ENCODE peak calls at places on chromosomes 7 and 10, in five cellular contexts. One of them, this sample, is unnamed.

GRCh38 chr10:58700576-58700975 is 187.9 kb downstream of the BICC1 start:
- DNase-seq in mucosa of gallbladder: no peak
- DNase-seq in ACHN: no peak
- DNase-seq in esophagus squamous epithelium: no peak
- DNase-seq in adrenal gland: no peak
- DNase-seq in this sample: no peak

GRCh38 chr7:157944051-157944450 is 607.2 kb downstream of the DNAJB6 start:
- DNase-seq in mucosa of gallbladder: no peak
- DNase-seq in ACHN: no peak
- DNase-seq in esophagus squamous epithelium: no peak
- DNase-seq in adrenal gland: no peak
- DNase-seq in this sample: peak; percentile 39

GRCh38 chr10:121371836-121372235 is 226.4 kb downstream of the FGFR2 start:
- DNase-seq in mucosa of gallbladder: no peak
- DNase-seq in ACHN: no peak
- DNase-seq in esophagus squamous epithelium: no peak
- DNase-seq in adrenal gland: no peak
- DNase-seq in this sample: no peak

GRCh38 chr7:42914009-42914725 is 2.3 kb upstream of the C7orf25 start:
- DNase-seq in mucosa of gallbladder: no peak
- DNase-seq in ACHN: no peak
- DNase-seq in esophagus squamous epithelium: no peak
- DNase-seq in adrenal gland: no peak
- DNase-seq in this sample: no peak

GRCh38 chr7:3149961-3150516 is 106.4 kb upstream of the CARD11 start:
- DNase-seq in mucosa of gallbladder: no peak
- DNase-seq in ACHN: no peak
- DNase-seq in esophagus squamous epithelium: no peak
- DNase-seq in adrenal gland: no peak
- DNase-seq in this sample: no peak

GRCh38 chr7:6658618-6659345 is 21.7 kb downstream of the ZNF316 start:
- DNase-seq in mucosa of gallbladder: no peak
- DNase-seq in ACHN: no peak
- DNase-seq in esophagus squamous epithelium: no peak
- DNase-seq in adrenal gland: no peak
- DNase-seq in this sample: no peak

GRCh38 chr7:133822816-133823552 is 304.2 kb upstream of the LRGUK start:
- DNase-seq in mucosa of gallbladder: no peak
- DNase-seq in ACHN: no peak
- DNase-seq in esophagus squamous epithelium: no peak
- DNase-seq in adrenal gland: no peak
- DNase-seq in this sample: no peak

GRCh38 chr7:148732862-148733261 is 34.2 kb downstream of the CUL1 start:
- DNase-seq in mucosa of gallbladder: no peak
- DNase-seq in ACHN: no peak
- DNase-seq in esophagus squamous epithelium: no peak
- DNase-seq in adrenal gland: no peak
- DNase-seq in this sample: no peak

GRCh38 chr7:2529161-2530075 is 9.8 kb downstream of the LFNG start:
- DNase-seq in mucosa of gallbladder: peak; percentile 52
- DNase-seq in ACHN: peak; percentile 78
- DNase-seq in esophagus squamous epithelium: peak; percentile 67
- DNase-seq in adrenal gland: peak; percentile 81
- DNase-seq in this sample: no peak

GRCh38 chr10:49164587-49165188 is 23.5 kb downstream of the TMEM273 start:
- DNase-seq in mucosa of gallbladder: no peak
- DNase-seq in ACHN: peak; percentile 59
- DNase-seq in esophagus squamous epithelium: no peak
- DNase-seq in adrenal gland: peak; percentile 65
- DNase-seq in this sample: peak; percentile 65

GRCh38 chr7:51288896-51289607 is 27.6 kb downstream of the COBL start:
- DNase-seq in mucosa of gallbladder: no peak
- DNase-seq in ACHN: no peak
- DNase-seq in esophagus squamous epithelium: no peak
- DNase-seq in adrenal gland: no peak
- DNase-seq in this sample: no peak

GRCh38 chr10:20618148-20618547 is 279.0 kb downstream of the NEBL start:
- DNase-seq in mucosa of gallbladder: no peak
- DNase-seq in ACHN: no peak
- DNase-seq in esophagus squamous epithelium: no peak
- DNase-seq in adrenal gland: no peak
- DNase-seq in this sample: no peak

GRCh38 chr7:155991470-155991869 is 179.2 kb upstream of the SHH start:
- DNase-seq in mucosa of gallbladder: no peak
- DNase-seq in ACHN: no peak
- DNase-seq in esophagus squamous epithelium: no peak
- DNase-seq in adrenal gland: no peak
- DNase-seq in this sample: peak; percentile 37

GRCh38 chr10:123635745-123636144 is 30.4 kb upstream of the GPR26 start:
- DNase-seq in mucosa of gallbladder: no peak
- DNase-seq in ACHN: no peak
- DNase-seq in esophagus squamous epithelium: no peak
- DNase-seq in adrenal gland: no peak
- DNase-seq in this sample: peak; percentile 63

GRCh38 chr10:100600218-100600617 is 64.5 kb downstream of the HIF1AN start:
- DNase-seq in mucosa of gallbladder: no peak
- DNase-seq in ACHN: peak; percentile 14
- DNase-seq in esophagus squamous epithelium: no peak
- DNase-seq in adrenal gland: no peak
- DNase-seq in this sample: no peak

GRCh38 chr7:30093351-30094019 is 41.3 kb upstream of the MTURN start:
- DNase-seq in mucosa of gallbladder: no peak
- DNase-seq in ACHN: no peak
- DNase-seq in esophagus squamous epithelium: no peak
- DNase-seq in adrenal gland: no peak
- DNase-seq in this sample: no peak

GRCh38 chr7:47931788-47932425 is 16.4 kb downstream of the PKD1L1 start:
- DNase-seq in mucosa of gallbladder: no peak
- DNase-seq in ACHN: no peak
- DNase-seq in esophagus squamous epithelium: no peak
- DNase-seq in adrenal gland: no peak
- DNase-seq in this sample: no peak

GRCh38 chr10:124701881-124702656 is 42.1 kb downstream of the FAM53B start:
- DNase-seq in mucosa of gallbladder: no peak
- DNase-seq in ACHN: no peak
- DNase-seq in esophagus squamous epithelium: no peak
- DNase-seq in adrenal gland: peak; percentile 91
- DNase-seq in this sample: no peak

GRCh38 chr10:50508315-50509051 is 115.3 kb downstream of the SGMS1 start:
- DNase-seq in mucosa of gallbladder: no peak
- DNase-seq in ACHN: peak; percentile 34
- DNase-seq in esophagus squamous epithelium: no peak
- DNase-seq in adrenal gland: no peak
- DNase-seq in this sample: no peak

GRCh38 chr7:104873346-104873849 is 140.6 kb upstream of the KMT2E start:
- DNase-seq in mucosa of gallbladder: no peak
- DNase-seq in ACHN: no peak
- DNase-seq in esophagus squamous epithelium: no peak
- DNase-seq in adrenal gland: no peak
- DNase-seq in this sample: no peak

GRCh38 chr7:69129524-69129923 is 468.8 kb upstream of the AUTS2 start:
- DNase-seq in mucosa of gallbladder: no peak
- DNase-seq in ACHN: no peak
- DNase-seq in esophagus squamous epithelium: no peak
- DNase-seq in adrenal gland: no peak
- DNase-seq in this sample: no peak

GRCh38 chr10:102480396-102480795 is 22.1 kb downstream of the ACTR1A start:
- DNase-seq in mucosa of gallbladder: no peak
- DNase-seq in ACHN: no peak
- DNase-seq in esophagus squamous epithelium: no peak
- DNase-seq in adrenal gland: no peak
- DNase-seq in this sample: no peak

GRCh38 chr7:140446467-140446866 is 32.8 kb downstream of the MKRN1 start:
- DNase-seq in mucosa of gallbladder: no peak
- DNase-seq in ACHN: no peak
- DNase-seq in esophagus squamous epithelium: no peak
- DNase-seq in adrenal gland: no peak
- DNase-seq in this sample: no peak

GRCh38 chr7:27201231-27202017 is 1.5 kb upstream of the HOXA13 start:
- DNase-seq in mucosa of gallbladder: no peak
- DNase-seq in ACHN: no peak
- DNase-seq in esophagus squamous epithelium: no peak
- DNase-seq in adrenal gland: no peak
- DNase-seq in this sample: peak; percentile 52

GRCh38 chr10:34705563-34705962 is 109.5 kb downstream of the PARD3 start:
- DNase-seq in mucosa of gallbladder: no peak
- DNase-seq in ACHN: no peak
- DNase-seq in esophagus squamous epithelium: no peak
- DNase-seq in adrenal gland: no peak
- DNase-seq in this sample: no peak

GRCh38 chr10:47299989-47300931 is at the start of gene GDF10:
- DNase-seq in mucosa of gallbladder: no peak
- DNase-seq in ACHN: no peak
- DNase-seq in esophagus squamous epithelium: no peak
- DNase-seq in adrenal gland: no peak
- DNase-seq in this sample: peak; percentile 64